ENCODE peak calls at places on chromosomes 3 and 15, in nine cellular contexts. One of them, this sample, is unnamed.

GRCh38 chr3:9820944-9821343 is 10.9 kb downstream of the TTLL3 start:
- DNase-seq in breast epithelium: no peak
- DNase-seq in fibroblast of mammary gland: peak; percentile 36
- DNase-seq in bronchial epithelial cell: peak; percentile 18
- DNase-seq in GM23338: peak; percentile 88
- DNase-seq in astrocyte of the spinal cord: no peak
- DNase-seq in tibial artery: no peak
- DNase-seq in psoas muscle: no peak
- DNase-seq in left ventricle myocardium inferior: no peak
- DNase-seq in this sample: no peak

GRCh38 chr3:157500232-157500631 is 3.0 kb downstream of the VEPH1 start:
- DNase-seq in breast epithelium: no peak
- DNase-seq in fibroblast of mammary gland: no peak
- DNase-seq in bronchial epithelial cell: no peak
- DNase-seq in GM23338: no peak
- DNase-seq in astrocyte of the spinal cord: no peak
- DNase-seq in tibial artery: no peak
- DNase-seq in psoas muscle: no peak
- DNase-seq in left ventricle myocardium inferior: no peak
- DNase-seq in this sample: no peak

GRCh38 chr3:184716652-184717607 is 5.1 kb upstream of the MAGEF1 start:
- DNase-seq in breast epithelium: no peak
- DNase-seq in fibroblast of mammary gland: peak; percentile 69
- DNase-seq in bronchial epithelial cell: peak; percentile 73
- DNase-seq in GM23338: peak; percentile 67
- DNase-seq in astrocyte of the spinal cord: peak; percentile 59
- DNase-seq in tibial artery: peak; percentile 38
- DNase-seq in psoas muscle: no peak
- DNase-seq in left ventricle myocardium inferior: no peak
- DNase-seq in this sample: peak; percentile 30

GRCh38 chr15:78317145-78317836 is 17.9 kb upstream of the SKIC8 start:
- DNase-seq in breast epithelium: no peak
- DNase-seq in fibroblast of mammary gland: peak; percentile 17
- DNase-seq in bronchial epithelial cell: peak; percentile 29
- DNase-seq in GM23338: no peak
- DNase-seq in astrocyte of the spinal cord: no peak
- DNase-seq in tibial artery: no peak
- DNase-seq in psoas muscle: peak; percentile 26
- DNase-seq in left ventricle myocardium inferior: no peak
- DNase-seq in this sample: no peak

GRCh38 chr3:128133273-128133883 is 9.8 kb upstream of the RUVBL1 start:
- DNase-seq in breast epithelium: no peak
- DNase-seq in fibroblast of mammary gland: peak; percentile 68
- DNase-seq in bronchial epithelial cell: peak; percentile 60
- DNase-seq in GM23338: peak; percentile 83
- DNase-seq in astrocyte of the spinal cord: peak; percentile 61
- DNase-seq in tibial artery: no peak
- DNase-seq in psoas muscle: no peak
- DNase-seq in left ventricle myocardium inferior: no peak
- DNase-seq in this sample: no peak

GRCh38 chr15:47998523-47999113 is 122.2 kb upstream of the SLC24A5 start:
- DNase-seq in breast epithelium: no peak
- DNase-seq in fibroblast of mammary gland: no peak
- DNase-seq in bronchial epithelial cell: peak; percentile 37
- DNase-seq in GM23338: no peak
- DNase-seq in astrocyte of the spinal cord: no peak
- DNase-seq in tibial artery: no peak
- DNase-seq in psoas muscle: no peak
- DNase-seq in left ventricle myocardium inferior: no peak
- DNase-seq in this sample: peak; percentile 52

GRCh38 chr3:13714251-13714916 is 165.5 kb downstream of the FBLN2 start:
- DNase-seq in breast epithelium: no peak
- DNase-seq in fibroblast of mammary gland: no peak
- DNase-seq in bronchial epithelial cell: no peak
- DNase-seq in GM23338: no peak
- DNase-seq in astrocyte of the spinal cord: no peak
- DNase-seq in tibial artery: no peak
- DNase-seq in psoas muscle: no peak
- DNase-seq in left ventricle myocardium inferior: no peak
- DNase-seq in this sample: no peak

GRCh38 chr15:58999694-59000093 is 12.2 kb downstream of the RNF111 start:
- DNase-seq in breast epithelium: no peak
- DNase-seq in fibroblast of mammary gland: no peak
- DNase-seq in bronchial epithelial cell: no peak
- DNase-seq in GM23338: no peak
- DNase-seq in astrocyte of the spinal cord: no peak
- DNase-seq in tibial artery: no peak
- DNase-seq in psoas muscle: no peak
- DNase-seq in left ventricle myocardium inferior: no peak
- DNase-seq in this sample: no peak

GRCh38 chr15:64894395-64895056 is 17.2 kb upstream of the ANKDD1A start:
- DNase-seq in breast epithelium: no peak
- DNase-seq in fibroblast of mammary gland: no peak
- DNase-seq in bronchial epithelial cell: no peak
- DNase-seq in GM23338: peak; percentile 82
- DNase-seq in astrocyte of the spinal cord: no peak
- DNase-seq in tibial artery: no peak
- DNase-seq in psoas muscle: peak; percentile 64
- DNase-seq in left ventricle myocardium inferior: no peak
- DNase-seq in this sample: no peak

GRCh38 chr15:64897345-64897985 is 14.2 kb upstream of the ANKDD1A start:
- DNase-seq in breast epithelium: no peak
- DNase-seq in fibroblast of mammary gland: peak; percentile 87
- DNase-seq in bronchial epithelial cell: peak; percentile 45
- DNase-seq in GM23338: no peak
- DNase-seq in astrocyte of the spinal cord: peak; percentile 52
- DNase-seq in tibial artery: peak; percentile 80
- DNase-seq in psoas muscle: peak; percentile 79
- DNase-seq in left ventricle myocardium inferior: peak; percentile 73
- DNase-seq in this sample: peak; percentile 65

GRCh38 chr15:64893481-64894394 is 18.0 kb upstream of the ANKDD1A start:
- DNase-seq in breast epithelium: peak; percentile 83
- DNase-seq in fibroblast of mammary gland: peak; percentile 88
- DNase-seq in bronchial epithelial cell: peak; percentile 94
- DNase-seq in GM23338: peak; percentile 99
- DNase-seq in astrocyte of the spinal cord: peak; percentile 96
- DNase-seq in tibial artery: peak; percentile 91
- DNase-seq in psoas muscle: peak; percentile 95
- DNase-seq in left ventricle myocardium inferior: peak; percentile 96
- DNase-seq in this sample: peak; percentile 95

GRCh38 chr15:64896371-64897069 is 15.2 kb upstream of the ANKDD1A start:
- DNase-seq in breast epithelium: no peak
- DNase-seq in fibroblast of mammary gland: no peak
- DNase-seq in bronchial epithelial cell: no peak
- DNase-seq in GM23338: no peak
- DNase-seq in astrocyte of the spinal cord: no peak
- DNase-seq in tibial artery: no peak
- DNase-seq in psoas muscle: no peak
- DNase-seq in left ventricle myocardium inferior: peak; percentile 11
- DNase-seq in this sample: no peak

GRCh38 chr15:64895285-64896065 is 16.2 kb upstream of the ANKDD1A start:
- DNase-seq in breast epithelium: no peak
- DNase-seq in fibroblast of mammary gland: peak; percentile 49
- DNase-seq in bronchial epithelial cell: no peak
- DNase-seq in GM23338: no peak
- DNase-seq in astrocyte of the spinal cord: peak; percentile 26
- DNase-seq in tibial artery: no peak
- DNase-seq in psoas muscle: no peak
- DNase-seq in left ventricle myocardium inferior: no peak
- DNase-seq in this sample: no peak
- H3K4me3 ChIP-seq in breast epithelium: peak overlapping the region; percentile 28
- H3K4me3 ChIP-seq in fibroblast of mammary gland: no peak overlapping the region
- H3K4me3 ChIP-seq in bronchial epithelial cell: no peak overlapping the region
- H3K4me3 ChIP-seq in GM23338: peak overlapping the region; percentile 60
- H3K4me3 ChIP-seq in astrocyte of the spinal cord: no peak overlapping the region
- H3K4me3 ChIP-seq in tibial artery: peak overlapping the region; percentile 9
- H3K4me3 ChIP-seq in psoas muscle: peak overlapping the region; percentile 22
- H3K4me3 ChIP-seq in left ventricle myocardium inferior: peak overlapping the region; percentile 57
- H3K4me3 ChIP-seq in this sample: no peak overlapping the region

DNA sequence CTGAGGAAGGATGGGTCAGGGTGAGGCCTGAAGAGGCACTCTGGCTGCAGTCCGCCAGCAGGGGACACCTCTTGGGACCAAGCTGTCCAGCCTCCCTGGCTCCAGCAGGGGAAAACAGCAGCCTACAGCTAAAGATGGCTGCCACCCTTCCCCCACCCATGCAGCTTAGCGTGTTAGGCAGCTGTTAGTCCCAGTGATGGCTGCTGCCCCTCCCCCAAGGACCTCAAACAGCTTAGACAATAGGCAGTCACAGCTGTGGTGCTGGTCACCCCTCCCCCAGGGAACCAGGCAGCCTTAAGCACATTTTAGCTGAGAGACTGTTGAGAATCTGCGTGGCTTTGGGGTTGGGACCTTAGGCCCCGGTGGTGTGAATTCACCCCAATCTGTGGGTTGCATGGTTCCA is 140.4 kb upstream of the CADPS start:
- DNase-seq in breast epithelium: no peak
- DNase-seq in fibroblast of mammary gland: no peak
- DNase-seq in bronchial epithelial cell: no peak
- DNase-seq in GM23338: peak; percentile 93
- DNase-seq in astrocyte of the spinal cord: no peak
- DNase-seq in tibial artery: no peak
- DNase-seq in psoas muscle: no peak
- DNase-seq in left ventricle myocardium inferior: no peak
- DNase-seq in this sample: no peak
- TF ChIP-seq CTCF in breast epithelium: no peak
- TF ChIP-seq CTCF in fibroblast of mammary gland: no peak
- TF ChIP-seq CTCF in bronchial epithelial cell: no peak
- TF ChIP-seq CTCF in GM23338: peak; percentile 34
- TF ChIP-seq CTCF in astrocyte of the spinal cord: no peak
- TF ChIP-seq CTCF in tibial artery: no peak
- TF ChIP-seq CTCF in psoas muscle: no peak
- TF ChIP-seq CTCF in left ventricle myocardium inferior: no peak
- TF ChIP-seq CTCF in this sample: no peak

GRCh38 chr15:24772256-24772655 is 96.7 kb downstream of the NPAP1 start:
- DNase-seq in breast epithelium: no peak
- DNase-seq in fibroblast of mammary gland: no peak
- DNase-seq in bronchial epithelial cell: no peak
- DNase-seq in GM23338: peak; percentile 86
- DNase-seq in astrocyte of the spinal cord: no peak
- DNase-seq in tibial artery: no peak
- DNase-seq in psoas muscle: no peak
- DNase-seq in left ventricle myocardium inferior: no peak
- DNase-seq in this sample: no peak

GRCh38 chr15:24777307-24777706 is 101.7 kb downstream of the NPAP1 start:
- DNase-seq in breast epithelium: no peak
- DNase-seq in fibroblast of mammary gland: no peak
- DNase-seq in bronchial epithelial cell: no peak
- DNase-seq in GM23338: no peak
- DNase-seq in astrocyte of the spinal cord: no peak
- DNase-seq in tibial artery: no peak
- DNase-seq in psoas muscle: no peak
- DNase-seq in left ventricle myocardium inferior: no peak
- DNase-seq in this sample: no peak

DNA sequence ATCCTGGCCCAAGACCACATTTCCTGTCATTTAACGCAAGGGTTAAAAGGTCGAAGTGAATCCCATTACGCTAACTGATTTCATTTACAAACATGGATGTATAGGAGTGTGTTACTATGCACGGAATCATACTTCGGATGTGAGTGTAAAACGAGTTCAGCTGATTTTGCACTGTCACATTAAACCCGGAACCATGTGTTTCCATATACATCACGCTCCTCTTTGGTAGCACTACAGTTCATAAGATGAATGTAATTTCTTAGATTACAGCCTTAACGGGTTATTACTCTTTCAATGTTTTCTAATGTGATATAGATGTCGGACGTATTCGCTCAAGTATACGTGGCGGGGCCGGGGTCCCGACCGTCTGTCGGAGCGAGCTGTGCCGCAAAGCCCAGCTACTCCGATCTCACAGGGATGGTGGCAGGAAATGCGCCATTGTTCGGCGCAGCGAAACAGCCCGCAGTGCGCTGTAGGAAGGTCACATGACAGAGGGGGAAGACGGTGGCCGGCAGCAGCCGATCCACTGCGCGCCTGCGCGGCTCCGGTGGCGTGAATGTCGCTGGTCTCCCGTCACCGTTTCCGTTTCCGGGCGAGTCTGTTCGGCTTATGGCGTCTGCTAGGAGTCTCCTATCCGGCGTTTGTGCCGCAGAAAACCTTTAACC is 97.3 kb downstream of the NPAP1 start:
- DNase-seq in breast epithelium: peak; percentile 27
- DNase-seq in fibroblast of mammary gland: peak; percentile 81
- DNase-seq in bronchial epithelial cell: peak; percentile 64
- DNase-seq in GM23338: peak; percentile 87
- DNase-seq in astrocyte of the spinal cord: peak; percentile 87
- DNase-seq in tibial artery: peak; percentile 24
- DNase-seq in psoas muscle: peak; percentile 82
- DNase-seq in left ventricle myocardium inferior: peak; percentile 69
- DNase-seq in this sample: peak; percentile 65
- H3K4me3 ChIP-seq in breast epithelium: peak overlapping the region; percentile 44
- H3K4me3 ChIP-seq in fibroblast of mammary gland: peak overlapping the region; percentile 51
- H3K4me3 ChIP-seq in bronchial epithelial cell: peak overlapping the region; percentile 45
- H3K4me3 ChIP-seq in GM23338: peak overlapping the region; percentile 53
- H3K4me3 ChIP-seq in astrocyte of the spinal cord: peak overlapping the region; percentile 50
- H3K4me3 ChIP-seq in tibial artery: peak overlapping the region; percentile 41
- H3K4me3 ChIP-seq in psoas muscle: peak overlapping the region; percentile 66
- H3K4me3 ChIP-seq in left ventricle myocardium inferior: peak overlapping the region; percentile 63
- H3K4me3 ChIP-seq in this sample: peak overlapping the region; percentile 25

GRCh38 chr3:77041156-77041696 is 1.3 kb downstream of the ROBO2 start:
- DNase-seq in breast epithelium: no peak
- DNase-seq in fibroblast of mammary gland: no peak
- DNase-seq in bronchial epithelial cell: no peak
- DNase-seq in GM23338: no peak
- DNase-seq in astrocyte of the spinal cord: no peak
- DNase-seq in tibial artery: no peak
- DNase-seq in psoas muscle: peak; percentile 13
- DNase-seq in left ventricle myocardium inferior: no peak
- DNase-seq in this sample: no peak

GRCh38 chr3:77041756-77042155 is 1.9 kb downstream of the ROBO2 start:
- DNase-seq in breast epithelium: no peak
- DNase-seq in fibroblast of mammary gland: no peak
- DNase-seq in bronchial epithelial cell: no peak
- DNase-seq in GM23338: no peak
- DNase-seq in astrocyte of the spinal cord: no peak
- DNase-seq in tibial artery: no peak
- DNase-seq in psoas muscle: no peak
- DNase-seq in left ventricle myocardium inferior: no peak
- DNase-seq in this sample: no peak

GRCh38 chr3:77039606-77040553 is at the start of gene ROBO2:
- DNase-seq in breast epithelium: no peak
- DNase-seq in fibroblast of mammary gland: no peak
- DNase-seq in bronchial epithelial cell: peak; percentile 26
- DNase-seq in GM23338: peak; percentile 84
- DNase-seq in astrocyte of the spinal cord: peak; percentile 22
- DNase-seq in tibial artery: peak; percentile 22
- DNase-seq in psoas muscle: peak; percentile 42
- DNase-seq in left ventricle myocardium inferior: peak; percentile 18
- DNase-seq in this sample: peak; percentile 28

GRCh38 chr3:77045686-77046085 is 5.8 kb downstream of the ROBO2 start:
- DNase-seq in breast epithelium: no peak
- DNase-seq in fibroblast of mammary gland: no peak
- DNase-seq in bronchial epithelial cell: no peak
- DNase-seq in GM23338: no peak
- DNase-seq in astrocyte of the spinal cord: no peak
- DNase-seq in tibial artery: no peak
- DNase-seq in psoas muscle: no peak
- DNase-seq in left ventricle myocardium inferior: no peak
- DNase-seq in this sample: no peak

DNA sequence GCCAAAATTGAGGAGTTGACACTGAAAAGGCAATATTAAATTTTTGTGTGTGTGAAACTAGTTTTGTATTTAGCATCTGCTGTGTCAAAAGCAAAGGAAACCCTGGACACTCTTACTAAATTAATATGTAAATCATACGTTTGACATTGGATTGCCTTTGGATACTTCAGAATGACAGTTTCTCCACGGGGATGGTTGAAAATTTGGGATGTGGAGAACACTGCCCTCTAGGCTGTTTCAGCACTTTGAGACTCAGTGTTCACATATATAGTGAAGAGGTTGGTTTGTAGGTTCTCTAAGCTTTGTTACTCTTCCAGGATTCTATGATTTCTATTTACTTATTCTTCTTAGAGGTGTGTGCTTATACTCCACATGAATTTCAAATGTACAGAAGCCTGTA is 3.0 kb downstream of the ROBO2 start:
- DNase-seq in breast epithelium: no peak
- DNase-seq in fibroblast of mammary gland: no peak
- DNase-seq in bronchial epithelial cell: no peak
- DNase-seq in GM23338: peak; percentile 24
- DNase-seq in astrocyte of the spinal cord: no peak
- DNase-seq in tibial artery: no peak
- DNase-seq in psoas muscle: no peak
- DNase-seq in left ventricle myocardium inferior: no peak
- DNase-seq in this sample: no peak
- TF ChIP-seq CTCF in breast epithelium: no peak
- TF ChIP-seq CTCF in fibroblast of mammary gland: peak; percentile 8
- TF ChIP-seq CTCF in bronchial epithelial cell: peak; percentile 34
- TF ChIP-seq CTCF in GM23338: peak; percentile 52
- TF ChIP-seq CTCF in astrocyte of the spinal cord: peak; percentile 13
- TF ChIP-seq CTCF in tibial artery: no peak
- TF ChIP-seq CTCF in psoas muscle: no peak
- TF ChIP-seq CTCF in left ventricle myocardium inferior: no peak
- TF ChIP-seq CTCF in this sample: no peak